ENCODE peak calls at places on chromosomes 1 and 21, in four cellular contexts. One of them, this sample, is unnamed.

GRCh38 chr1:245319161-245319560 is 164.4 kb downstream of the KIF26B start:
- DNase-seq in pancreas: no peak
- DNase-seq in body of pancreas: no peak
- DNase-seq in GM13976: no peak
- DNase-seq in this sample: no peak

GRCh38 chr1:25644962-25645361 is 28.4 kb downstream of the MAN1C1 start:
- DNase-seq in GM13976: no peak
- DNase-seq in pancreas: no peak
- DNase-seq in body of pancreas: no peak
- DNase-seq in this sample: no peak

GRCh38 chr21:43195131-43196021 is 26.6 kb downstream of the CRYAA start:
- DNase-seq in body of pancreas: peak
- DNase-seq in GM13976: no peak
- DNase-seq in pancreas: no peak
- DNase-seq in this sample: no peak

GRCh38 chr1:160742428-160743127 is 3.5 kb downstream of the SLAMF7 start:
- DNase-seq in pancreas: no peak
- DNase-seq in GM13976: no peak
- DNase-seq in body of pancreas: no peak
- DNase-seq in this sample: no peak

GRCh38 chr1:115289940-115290339 is 48.1 kb downstream of the NGF start:
- DNase-seq in GM13976: no peak
- DNase-seq in body of pancreas: no peak
- DNase-seq in pancreas: no peak
- DNase-seq in this sample: no peak

GRCh38 chr1:211938473-211939080 is 96.8 kb downstream of the INTS7 start:
- DNase-seq in pancreas: no peak
- DNase-seq in body of pancreas: no peak
- DNase-seq in GM13976: no peak
- DNase-seq in this sample: no peak

GRCh38 chr1:31760901-31761470 is 3.2 kb downstream of the ADGRB2 start:
- DNase-seq in GM13976: peak
- DNase-seq in body of pancreas: peak
- DNase-seq in pancreas: peak
- DNase-seq in this sample: peak

GRCh38 chr1:152444045-152444444 is 30.0 kb upstream of the CRNN start:
- DNase-seq in pancreas: no peak
- DNase-seq in body of pancreas: no peak
- DNase-seq in GM13976: no peak
- DNase-seq in this sample: no peak

GRCh38 chr1:48760889-48761288 is 15.8 kb downstream of the BEND5 start:
- DNase-seq in body of pancreas: no peak
- DNase-seq in GM13976: no peak
- DNase-seq in pancreas: no peak
- DNase-seq in this sample: no peak

GRCh38 chr1:206933333-206933945 is 11.7 kb upstream of the FCMR start:
- DNase-seq in body of pancreas: peak
- DNase-seq in pancreas: no peak
- DNase-seq in GM13976: peak
- DNase-seq in this sample: peak

GRCh38 chr1:90809093-90809492 is 92.0 kb upstream of the BARHL2 start:
- DNase-seq in GM13976: no peak
- DNase-seq in body of pancreas: no peak
- DNase-seq in pancreas: no peak
- DNase-seq in this sample: no peak

GRCh38 chr1:56535949-56536348 is 43.4 kb downstream of the PLPP3 start:
- DNase-seq in body of pancreas: peak
- DNase-seq in GM13976: no peak
- DNase-seq in pancreas: peak
- DNase-seq in this sample: no peak

GRCh38 chr1:116834605-116835004 is 75.1 kb upstream of the PTGFRN start:
- DNase-seq in pancreas: no peak
- DNase-seq in GM13976: no peak
- DNase-seq in body of pancreas: no peak
- DNase-seq in this sample: no peak

GRCh38 chr1:177032434-177032833 is 132.1 kb downstream of the ASTN1 start:
- DNase-seq in pancreas: no peak
- DNase-seq in GM13976: no peak
- DNase-seq in body of pancreas: no peak
- DNase-seq in this sample: no peak

GRCh38 chr21:14901482-14901958 is 163.3 kb downstream of the NRIP1 start:
- DNase-seq in body of pancreas: no peak
- DNase-seq in pancreas: no peak
- DNase-seq in GM13976: peak
- DNase-seq in this sample: no peak

GRCh38 chr1:40338745-40339419 is 21.8 kb upstream of the COL9A2 start:
- DNase-seq in GM13976: peak
- DNase-seq in pancreas: peak
- DNase-seq in body of pancreas: peak
- DNase-seq in this sample: peak

GRCh38 chr1:246280551-246280950 is 226.5 kb downstream of the SMYD3 start:
- DNase-seq in GM13976: peak
- DNase-seq in pancreas: no peak
- DNase-seq in body of pancreas: no peak
- DNase-seq in this sample: peak

GRCh38 chr1:189301235-189301634 is 1176.4 kb downstream of the BRINP3 start:
- DNase-seq in body of pancreas: no peak
- DNase-seq in GM13976: no peak
- DNase-seq in pancreas: no peak
- DNase-seq in this sample: no peak

GRCh38 chr1:222618880-222619321 is 1.0 kb downstream of the MIA3 start:
- DNase-seq in GM13976: peak
- DNase-seq in body of pancreas: peak
- DNase-seq in pancreas: peak
- DNase-seq in this sample: peak

GRCh38 chr1:163745204-163745603 is 423.4 kb downstream of the NUF2 start:
- DNase-seq in body of pancreas: no peak
- DNase-seq in pancreas: no peak
- DNase-seq in GM13976: no peak
- DNase-seq in this sample: no peak

GRCh38 chr1:119225831-119226230 is 85.4 kb upstream of the WARS2 start:
- DNase-seq in body of pancreas: no peak
- DNase-seq in GM13976: no peak
- DNase-seq in pancreas: no peak
- DNase-seq in this sample: no peak

GRCh38 chr1:13779930-13780329 is 79.9 kb downstream of the PRDM2 start:
- DNase-seq in GM13976: no peak
- DNase-seq in body of pancreas: no peak
- DNase-seq in pancreas: no peak
- DNase-seq in this sample: no peak

GRCh38 chr21:21295303-21295702 is 297.1 kb downstream of the NCAM2 start:
- DNase-seq in body of pancreas: no peak
- DNase-seq in GM13976: no peak
- DNase-seq in pancreas: no peak
- DNase-seq in this sample: no peak

GRCh38 chr1:221206076-221206475 is 326.8 kb downstream of the HLX start:
- DNase-seq in pancreas: no peak
- DNase-seq in body of pancreas: no peak
- DNase-seq in GM13976: no peak
- DNase-seq in this sample: no peak

GRCh38 chr21:41359289-41359688 is 2.5 kb upstream of the MX2 start:
- DNase-seq in GM13976: no peak
- DNase-seq in body of pancreas: peak
- DNase-seq in pancreas: no peak
- DNase-seq in this sample: peak

GRCh38 chr21:41361053-41361785 is 608 bp upstream of the MX2 start:
- DNase-seq in GM13976: no peak
- DNase-seq in pancreas: no peak
- DNase-seq in body of pancreas: peak
- DNase-seq in this sample: no peak

GRCh38 chr21:41361786-41362604 is at the start of gene MX2:
- DNase-seq in pancreas: peak
- DNase-seq in body of pancreas: peak
- DNase-seq in GM13976: peak
- DNase-seq in this sample: no peak

GRCh38 chr21:41358193-41359166 is 3.3 kb upstream of the MX2 start:
- DNase-seq in pancreas: no peak
- DNase-seq in body of pancreas: peak
- DNase-seq in GM13976: no peak
- DNase-seq in this sample: no peak

GRCh38 chr21:41360072-41360821 is 1.6 kb upstream of the MX2 start:
- DNase-seq in GM13976: no peak
- DNase-seq in body of pancreas: peak
- DNase-seq in pancreas: peak
- DNase-seq in this sample: no peak
- TF ChIP-seq CTCF in GM13976: no peak
- TF ChIP-seq CTCF in body of pancreas: peak
- TF ChIP-seq CTCF in pancreas: no peak
- TF ChIP-seq CTCF in this sample: no peak

GRCh38 chr1:228236744-228237143 is 28.9 kb downstream of the OBSCN start:
- DNase-seq in pancreas: no peak
- DNase-seq in GM13976: no peak
- DNase-seq in body of pancreas: peak
- DNase-seq in this sample: peak
- TF ChIP-seq CTCF in pancreas: no peak
- TF ChIP-seq CTCF in GM13976: no peak
- TF ChIP-seq CTCF in body of pancreas: peak
- TF ChIP-seq CTCF in this sample: peak

GRCh38 chr1:4500441-4500840 is 154.0 kb upstream of the AJAP1 start:
- DNase-seq in GM13976: no peak
- DNase-seq in body of pancreas: no peak
- DNase-seq in pancreas: no peak
- DNase-seq in this sample: no peak

GRCh38 chr1:4489486-4489885 is 164.9 kb upstream of the AJAP1 start:
- DNase-seq in pancreas: no peak
- DNase-seq in body of pancreas: no peak
- DNase-seq in GM13976: no peak
- DNase-seq in this sample: no peak

GRCh38 chr1:4495809-4496208 is 158.6 kb upstream of the AJAP1 start:
- DNase-seq in body of pancreas: no peak
- DNase-seq in pancreas: no peak
- DNase-seq in GM13976: no peak
- DNase-seq in this sample: no peak

DNA sequence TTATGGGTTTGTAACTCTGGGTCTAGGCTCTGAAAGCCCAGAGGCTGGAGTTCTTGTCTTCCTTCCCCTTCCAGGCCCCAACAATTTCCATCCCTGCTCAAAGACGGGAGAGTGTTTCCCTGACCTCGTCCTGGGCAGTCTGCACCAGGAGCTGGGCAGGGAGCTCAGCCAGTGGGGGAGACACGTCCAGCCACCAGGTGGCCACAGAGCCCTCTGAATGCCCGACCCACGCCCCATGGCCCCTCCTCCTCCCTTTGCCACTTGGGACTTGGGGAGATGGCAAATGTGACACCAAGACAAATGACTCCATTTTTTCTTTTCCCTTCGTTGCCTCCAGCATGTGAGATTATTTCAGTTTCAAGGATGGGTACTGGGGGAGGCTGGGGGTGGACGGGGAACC is 159.9 kb upstream of the AJAP1 start:
- DNase-seq in pancreas: no peak
- DNase-seq in body of pancreas: peak
- DNase-seq in GM13976: no peak
- DNase-seq in this sample: no peak
- TF ChIP-seq CTCF in pancreas: no peak
- TF ChIP-seq CTCF in body of pancreas: no peak
- TF ChIP-seq CTCF in GM13976: no peak
- TF ChIP-seq CTCF in this sample: no peak

GRCh38 chr1:96472471-96472870 is 249.1 kb upstream of the PTBP2 start:
- DNase-seq in GM13976: no peak
- DNase-seq in body of pancreas: no peak
- DNase-seq in pancreas: no peak
- DNase-seq in this sample: no peak

GRCh38 chr1:96473791-96474452 is 247.7 kb upstream of the PTBP2 start:
- DNase-seq in body of pancreas: no peak
- DNase-seq in GM13976: no peak
- DNase-seq in pancreas: no peak
- DNase-seq in this sample: no peak

GRCh38 chr1:96475882-96476281 is 245.7 kb upstream of the PTBP2 start:
- DNase-seq in body of pancreas: no peak
- DNase-seq in pancreas: no peak
- DNase-seq in GM13976: no peak
- DNase-seq in this sample: no peak

GRCh38 chr1:96478228-96478627 is 243.4 kb upstream of the PTBP2 start:
- DNase-seq in GM13976: no peak
- DNase-seq in pancreas: no peak
- DNase-seq in body of pancreas: no peak
- DNase-seq in this sample: no peak

DNA sequence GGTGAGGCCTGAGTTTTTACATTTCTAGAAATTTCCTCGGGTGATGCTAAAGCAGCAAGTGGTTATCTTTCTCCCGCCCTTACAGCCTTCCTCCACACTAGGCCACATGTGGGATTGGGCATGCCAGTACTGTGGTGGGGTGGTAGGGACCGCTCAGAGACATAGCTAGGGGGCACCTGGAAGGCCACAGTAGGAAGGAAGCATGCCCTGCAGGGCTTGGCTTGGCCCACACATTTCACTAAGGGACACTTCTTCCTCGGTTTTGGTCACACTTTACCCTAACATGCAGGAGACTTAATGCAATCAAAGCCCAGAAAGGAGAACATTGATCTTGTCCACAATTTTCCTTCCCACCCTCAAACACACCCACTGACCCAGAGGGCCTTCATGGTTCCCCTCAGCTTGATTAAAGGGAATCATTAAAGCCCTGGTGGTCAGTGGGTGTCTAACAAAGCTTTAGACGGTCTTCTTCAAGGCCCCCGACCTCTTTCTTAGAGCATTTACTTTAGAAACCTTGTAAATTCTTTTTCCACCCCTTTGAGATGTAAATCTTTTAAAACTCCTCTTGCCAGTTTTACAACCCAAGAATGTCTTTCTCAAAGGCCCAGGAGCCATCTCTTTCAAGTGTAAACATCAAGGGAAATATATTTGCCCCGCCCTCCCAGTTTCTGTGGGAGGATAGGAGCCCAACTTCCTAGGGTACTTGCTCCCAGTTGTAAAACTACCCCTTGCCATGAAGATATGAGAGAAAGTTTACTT is 246.4 kb upstream of the PTBP2 start:
- DNase-seq in GM13976: no peak
- DNase-seq in body of pancreas: no peak
- DNase-seq in pancreas: no peak
- DNase-seq in this sample: no peak
- TF ChIP-seq CTCF in GM13976: no peak
- TF ChIP-seq CTCF in body of pancreas: no peak
- TF ChIP-seq CTCF in pancreas: no peak
- TF ChIP-seq CTCF in this sample: no peak

GRCh38 chr1:228062812-228063211 is 19.7 kb upstream of the ARF1 start:
- DNase-seq in GM13976: no peak
- DNase-seq in body of pancreas: no peak
- DNase-seq in pancreas: no peak
- DNase-seq in this sample: no peak
- TF ChIP-seq CTCF in GM13976: no peak
- TF ChIP-seq CTCF in body of pancreas: no peak
- TF ChIP-seq CTCF in pancreas: no peak
- TF ChIP-seq CTCF in this sample: no peak

DNA sequence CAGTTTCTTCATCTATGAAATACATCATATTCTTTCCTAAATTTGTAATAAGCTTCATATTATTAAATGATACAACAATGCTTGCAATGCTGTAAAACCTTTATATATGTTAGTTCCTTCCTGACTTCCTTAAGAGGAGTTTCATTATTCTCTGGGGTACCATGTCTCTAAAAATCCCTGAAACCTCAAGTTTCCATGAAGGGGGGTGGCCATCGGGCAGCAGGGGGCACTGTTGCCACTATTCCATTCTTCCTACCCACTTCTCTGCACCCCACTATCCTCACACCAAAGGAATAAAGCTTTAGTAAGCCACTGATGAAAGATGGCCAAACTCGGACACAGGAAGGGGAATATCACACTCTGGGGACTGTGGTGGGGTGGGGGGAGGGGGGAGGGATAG is 9.0 kb upstream of the DMRTB1 start:
- DNase-seq in body of pancreas: no peak
- DNase-seq in GM13976: no peak
- DNase-seq in pancreas: no peak
- DNase-seq in this sample: no peak
- TF ChIP-seq CTCF in body of pancreas: no peak
- TF ChIP-seq CTCF in GM13976: peak
- TF ChIP-seq CTCF in pancreas: no peak
- TF ChIP-seq CTCF in this sample: peak